ENCODE peak calls at places on chromosomes 7 and 10, in seven cellular contexts. One of them, this sample, is unnamed.

GRCh38 chr10:18179901-18180300 is 39.7 kb downstream of the CACNB2 start:
- DNase-seq in thyroid gland: no peak
- DNase-seq in suprapubic skin: no peak
- DNase-seq in heart left ventricle: peak; percentile 44
- DNase-seq in IMR-90: peak; percentile 87
- DNase-seq in uterus: peak; percentile 20
- DNase-seq in A549: no peak
- DNase-seq in this sample: peak; percentile 43

GRCh38 chr7:139777948-139778841 is at the start of gene HIPK2:
- DNase-seq in uterus: peak; percentile 80
- DNase-seq in heart left ventricle: peak; percentile 87
- DNase-seq in suprapubic skin: peak; percentile 84
- DNase-seq in A549: peak; percentile 76
- DNase-seq in IMR-90: peak; percentile 73
- DNase-seq in thyroid gland: peak; percentile 79
- DNase-seq in this sample: peak; percentile 87

GRCh38 chr7:135512135-135512887 is 2.4 kb upstream of the CNOT4 start:
- DNase-seq in IMR-90: peak; percentile 52
- DNase-seq in suprapubic skin: no peak
- DNase-seq in uterus: no peak
- DNase-seq in heart left ventricle: no peak
- DNase-seq in thyroid gland: no peak
- DNase-seq in A549: peak; percentile 69
- DNase-seq in this sample: peak; percentile 50

GRCh38 chr10:43078986-43079273 is 2.1 kb downstream of the RET start:
- DNase-seq in thyroid gland: no peak
- DNase-seq in suprapubic skin: no peak
- DNase-seq in uterus: no peak
- DNase-seq in IMR-90: no peak
- DNase-seq in A549: peak; percentile 57
- DNase-seq in heart left ventricle: peak; percentile 32
- DNase-seq in this sample: peak; percentile 48

GRCh38 chr7:22400933-22401553 is 44.1 kb upstream of the RAPGEF5 start:
- DNase-seq in heart left ventricle: no peak
- DNase-seq in A549: no peak
- DNase-seq in suprapubic skin: no peak
- DNase-seq in uterus: no peak
- DNase-seq in IMR-90: no peak
- DNase-seq in thyroid gland: no peak
- DNase-seq in this sample: no peak

GRCh38 chr7:98049034-98049433 is 57.6 kb upstream of the LMTK2 start:
- DNase-seq in A549: no peak
- DNase-seq in IMR-90: no peak
- DNase-seq in suprapubic skin: no peak
- DNase-seq in uterus: no peak
- DNase-seq in heart left ventricle: no peak
- DNase-seq in thyroid gland: no peak
- DNase-seq in this sample: no peak

GRCh38 chr10:49518566-49518965 is 20.4 kb downstream of the ERCC6 start:
- DNase-seq in A549: no peak
- DNase-seq in uterus: no peak
- DNase-seq in heart left ventricle: no peak
- DNase-seq in suprapubic skin: no peak
- DNase-seq in thyroid gland: no peak
- DNase-seq in IMR-90: no peak
- DNase-seq in this sample: no peak

GRCh38 chr7:104045183-104045582 is 55.7 kb upstream of the RELN start:
- DNase-seq in thyroid gland: no peak
- DNase-seq in A549: no peak
- DNase-seq in uterus: no peak
- DNase-seq in suprapubic skin: no peak
- DNase-seq in heart left ventricle: no peak
- DNase-seq in IMR-90: peak; percentile 2
- DNase-seq in this sample: no peak

GRCh38 chr7:129160161-129160911 is 15.8 kb downstream of the TSPAN33 start:
- DNase-seq in heart left ventricle: no peak
- DNase-seq in suprapubic skin: no peak
- DNase-seq in IMR-90: no peak
- DNase-seq in thyroid gland: peak; percentile 42
- DNase-seq in uterus: no peak
- DNase-seq in A549: no peak
- DNase-seq in this sample: no peak

GRCh38 chr7:155609185-155609584 is 35.3 kb upstream of the RBM33 start:
- DNase-seq in uterus: no peak
- DNase-seq in heart left ventricle: no peak
- DNase-seq in thyroid gland: no peak
- DNase-seq in suprapubic skin: no peak
- DNase-seq in A549: no peak
- DNase-seq in IMR-90: no peak
- DNase-seq in this sample: no peak

GRCh38 chr10:117342638-117343037 is 32.6 kb downstream of the PDZD8 start:
- DNase-seq in heart left ventricle: no peak
- DNase-seq in uterus: no peak
- DNase-seq in IMR-90: peak; percentile 83
- DNase-seq in thyroid gland: no peak
- DNase-seq in suprapubic skin: no peak
- DNase-seq in A549: no peak
- DNase-seq in this sample: no peak

GRCh38 chr10:109114578-109114977 is 808.7 kb downstream of the XPNPEP1 start:
- DNase-seq in A549: no peak
- DNase-seq in IMR-90: no peak
- DNase-seq in uterus: no peak
- DNase-seq in thyroid gland: no peak
- DNase-seq in heart left ventricle: no peak
- DNase-seq in suprapubic skin: no peak
- DNase-seq in this sample: no peak

GRCh38 chr10:17655567-17656146 is 11.7 kb downstream of the STAM start:
- DNase-seq in A549: no peak
- DNase-seq in thyroid gland: no peak
- DNase-seq in heart left ventricle: no peak
- DNase-seq in IMR-90: no peak
- DNase-seq in suprapubic skin: no peak
- DNase-seq in uterus: no peak
- DNase-seq in this sample: no peak

GRCh38 chr10:47063858-47064257 is 152.6 kb downstream of the PTPN20 start:
- DNase-seq in uterus: no peak
- DNase-seq in heart left ventricle: no peak
- DNase-seq in thyroid gland: no peak
- DNase-seq in A549: no peak
- DNase-seq in IMR-90: no peak
- DNase-seq in suprapubic skin: no peak
- DNase-seq in this sample: no peak

GRCh38 chr10:28545967-28546644 is 13.2 kb downstream of the WAC start:
- DNase-seq in suprapubic skin: no peak
- DNase-seq in heart left ventricle: no peak
- DNase-seq in uterus: no peak
- DNase-seq in A549: no peak
- DNase-seq in IMR-90: no peak
- DNase-seq in thyroid gland: no peak
- DNase-seq in this sample: no peak

GRCh38 chr7:54812747-54813146 is 53.7 kb upstream of the SEC61G start:
- DNase-seq in heart left ventricle: no peak
- DNase-seq in suprapubic skin: no peak
- DNase-seq in IMR-90: peak; percentile 17
- DNase-seq in A549: no peak
- DNase-seq in thyroid gland: no peak
- DNase-seq in uterus: no peak
- DNase-seq in this sample: no peak

GRCh38 chr10:126867567-126868365 is 37.5 kb upstream of the DOCK1 start:
- DNase-seq in A549: no peak
- DNase-seq in suprapubic skin: no peak
- DNase-seq in IMR-90: peak; percentile 79
- DNase-seq in thyroid gland: peak; percentile 53
- DNase-seq in uterus: no peak
- DNase-seq in heart left ventricle: no peak
- DNase-seq in this sample: no peak

GRCh38 chr10:97762816-97763215 is 9.0 kb downstream of the SFRP5 start:
- DNase-seq in A549: no peak
- DNase-seq in uterus: no peak
- DNase-seq in IMR-90: no peak
- DNase-seq in suprapubic skin: no peak
- DNase-seq in heart left ventricle: no peak
- DNase-seq in thyroid gland: no peak
- DNase-seq in this sample: no peak

GRCh38 chr7:73621168-73622063 is 2.9 kb downstream of the MLXIPL start:
- DNase-seq in thyroid gland: no peak
- DNase-seq in suprapubic skin: no peak
- DNase-seq in A549: no peak
- DNase-seq in heart left ventricle: no peak
- DNase-seq in IMR-90: no peak
- DNase-seq in uterus: no peak
- DNase-seq in this sample: peak; percentile 33

GRCh38 chr7:81990395-81990794 is 220.5 kb upstream of the HGF start:
- DNase-seq in A549: no peak
- DNase-seq in IMR-90: peak; percentile 83
- DNase-seq in heart left ventricle: no peak
- DNase-seq in uterus: no peak
- DNase-seq in suprapubic skin: no peak
- DNase-seq in thyroid gland: no peak
- DNase-seq in this sample: no peak

GRCh38 chr10:69496352-69497234 is 45.3 kb downstream of the TSPAN15 start:
- DNase-seq in heart left ventricle: no peak
- DNase-seq in A549: no peak
- DNase-seq in uterus: peak; percentile 7
- DNase-seq in thyroid gland: peak; percentile 70
- DNase-seq in suprapubic skin: peak; percentile 68
- DNase-seq in IMR-90: no peak
- DNase-seq in this sample: no peak

GRCh38 chr7:149414745-149415390 is 46.0 kb downstream of the ZNF777 start:
- DNase-seq in suprapubic skin: no peak
- DNase-seq in A549: no peak
- DNase-seq in heart left ventricle: peak; percentile 67
- DNase-seq in thyroid gland: peak; percentile 60
- DNase-seq in IMR-90: peak; percentile 82
- DNase-seq in uterus: peak; percentile 50
- DNase-seq in this sample: peak; percentile 86

GRCh38 chr7:84800846-84801245 is 386.0 kb downstream of the SEMA3D start:
- DNase-seq in IMR-90: no peak
- DNase-seq in uterus: no peak
- DNase-seq in thyroid gland: no peak
- DNase-seq in suprapubic skin: no peak
- DNase-seq in heart left ventricle: no peak
- DNase-seq in A549: no peak
- DNase-seq in this sample: no peak

GRCh38 chr10:44801383-44802327 is 109.5 kb upstream of the TMEM72 start:
- DNase-seq in thyroid gland: peak; percentile 99
- DNase-seq in A549: no peak
- DNase-seq in uterus: peak; percentile 62
- DNase-seq in suprapubic skin: no peak
- DNase-seq in IMR-90: peak; percentile 97
- DNase-seq in heart left ventricle: peak; percentile 90
- DNase-seq in this sample: peak; percentile 89

GRCh38 chr10:63527401-63527800 is 6.2 kb downstream of the REEP3 start:
- DNase-seq in IMR-90: no peak
- DNase-seq in thyroid gland: peak; percentile 62
- DNase-seq in uterus: no peak
- DNase-seq in heart left ventricle: no peak
- DNase-seq in A549: no peak
- DNase-seq in suprapubic skin: no peak
- DNase-seq in this sample: no peak

GRCh38 chr7:84251183-84251845 is 56.7 kb upstream of the SEMA3A start:
- DNase-seq in heart left ventricle: no peak
- DNase-seq in uterus: no peak
- DNase-seq in thyroid gland: no peak
- DNase-seq in suprapubic skin: no peak
- DNase-seq in IMR-90: peak; percentile 90
- DNase-seq in A549: no peak
- DNase-seq in this sample: no peak

GRCh38 chr7:131087756-131088658 is 239.7 kb upstream of the MKLN1 start:
- DNase-seq in uterus: no peak
- DNase-seq in suprapubic skin: no peak
- DNase-seq in heart left ventricle: no peak
- DNase-seq in thyroid gland: no peak
- DNase-seq in A549: no peak
- DNase-seq in IMR-90: no peak
- DNase-seq in this sample: no peak
- H3K4me1 ChIP-seq in uterus: peaks cover 4% of the 10 kb centered on the region
- H3K4me1 ChIP-seq in suprapubic skin: peaks cover 35% of the 10 kb centered on the region
- H3K4me1 ChIP-seq in heart left ventricle: no peaks in the 10 kb centered on the region
- H3K4me1 ChIP-seq in thyroid gland: peaks cover 33% of the 10 kb centered on the region
- H3K4me1 ChIP-seq in A549: peaks cover 26% of the 10 kb centered on the region
- H3K4me1 ChIP-seq in IMR-90: peaks cover 4% of the 10 kb centered on the region
- H3K4me1 ChIP-seq in this sample: peaks cover 49% of the 10 kb centered on the region

GRCh38 chr7:8015746-8016120 is 47.1 kb downstream of the GLCCI1 start:
- DNase-seq in suprapubic skin: no peak
- DNase-seq in uterus: no peak
- DNase-seq in A549: no peak
- DNase-seq in heart left ventricle: no peak
- DNase-seq in thyroid gland: no peak
- DNase-seq in IMR-90: no peak
- DNase-seq in this sample: no peak
- H3K4me3 ChIP-seq in suprapubic skin: no peak overlapping the region
- H3K4me3 ChIP-seq in uterus: no peak overlapping the region
- H3K4me3 ChIP-seq in A549: no peak overlapping the region
- H3K4me3 ChIP-seq in heart left ventricle: no peak overlapping the region
- H3K4me3 ChIP-seq in thyroid gland: no peak overlapping the region
- H3K4me3 ChIP-seq in IMR-90: no peak overlapping the region
- H3K4me3 ChIP-seq in this sample: no peak overlapping the region

GRCh38 chr10:75211007-75211735 is 575 bp downstream of the VDAC2 start:
- DNase-seq in uterus: no peak
- DNase-seq in suprapubic skin: no peak
- DNase-seq in heart left ventricle: no peak
- DNase-seq in IMR-90: peak; percentile 57
- DNase-seq in thyroid gland: no peak
- DNase-seq in A549: no peak
- DNase-seq in this sample: peak; percentile 62
- TF ChIP-seq POLR2A in uterus: no peak
- TF ChIP-seq POLR2A in suprapubic skin: no peak
- TF ChIP-seq POLR2A in heart left ventricle: no peak
- TF ChIP-seq POLR2A in IMR-90: peak; percentile 21
- TF ChIP-seq POLR2A in thyroid gland: no peak
- TF ChIP-seq POLR2A in A549: no peak
- TF ChIP-seq POLR2A in this sample: no peak

GRCh38 chr10:86402283-86402931 is 35.8 kb upstream of the GRID1 start:
- DNase-seq in suprapubic skin: no peak
- DNase-seq in A549: no peak
- DNase-seq in thyroid gland: peak; percentile 32
- DNase-seq in IMR-90: peak; percentile 15
- DNase-seq in heart left ventricle: no peak
- DNase-seq in uterus: peak; percentile 31
- DNase-seq in this sample: peak; percentile 34

GRCh38 chr10:86401588-86402282 is 35.1 kb upstream of the GRID1 start:
- DNase-seq in A549: peak; percentile 47
- DNase-seq in uterus: peak; percentile 38
- DNase-seq in suprapubic skin: no peak
- DNase-seq in heart left ventricle: no peak
- DNase-seq in IMR-90: no peak
- DNase-seq in thyroid gland: peak; percentile 29
- DNase-seq in this sample: peak; percentile 45

GRCh38 chr10:86400705-86401587 is 34.4 kb upstream of the GRID1 start:
- DNase-seq in A549: peak; percentile 68
- DNase-seq in suprapubic skin: no peak
- DNase-seq in thyroid gland: peak; percentile 69
- DNase-seq in uterus: peak; percentile 43
- DNase-seq in heart left ventricle: peak; percentile 37
- DNase-seq in IMR-90: no peak
- DNase-seq in this sample: peak; percentile 64

GRCh38 chr10:86399879-86400704 is 33.5 kb upstream of the GRID1 start:
- DNase-seq in heart left ventricle: peak; percentile 93
- DNase-seq in IMR-90: peak; percentile 94
- DNase-seq in suprapubic skin: peak; percentile 92
- DNase-seq in A549: peak; percentile 95
- DNase-seq in thyroid gland: peak; percentile 97
- DNase-seq in uterus: peak; percentile 93
- DNase-seq in this sample: peak; percentile 96

GRCh38 chr10:86403183-86403797 is 36.7 kb upstream of the GRID1 start:
- DNase-seq in IMR-90: no peak
- DNase-seq in heart left ventricle: no peak
- DNase-seq in suprapubic skin: no peak
- DNase-seq in thyroid gland: peak; percentile 85
- DNase-seq in A549: no peak
- DNase-seq in uterus: no peak
- DNase-seq in this sample: no peak
- H3K4me1 ChIP-seq in IMR-90: peaks cover 10% of the 10 kb centered on the region
- H3K4me1 ChIP-seq in heart left ventricle: peaks cover 24% of the 10 kb centered on the region
- H3K4me1 ChIP-seq in suprapubic skin: peaks cover 34% of the 10 kb centered on the region
- H3K4me1 ChIP-seq in thyroid gland: peaks cover 28% of the 10 kb centered on the region
- H3K4me1 ChIP-seq in A549: peaks cover 23% of the 10 kb centered on the region
- H3K4me1 ChIP-seq in uterus: peaks cover 9% of the 10 kb centered on the region
- H3K4me1 ChIP-seq in this sample: peaks cover 13% of the 10 kb centered on the region